ENCODE peak calls at places on chromosomes 13 and 19, in four cellular contexts. I is A549, N is HepG2, H is K562. R is an unnamed sample.

GRCh38 chr13:67740871-67741475 is 510.8 kb upstream of the PCDH9 start:
- DNase-seq in I (no peak), N (no peak), H (no peak), R (no peak)

GRCh38 chr13:64591981-64592380 is 2638.2 kb downstream of the PCDH9 start:
- DNase-seq in I (no peak), N (no peak), H (no peak), R (no peak)

GRCh38 chr13:110212529-110212928 is 94.4 kb downstream of the COL4A1 start:
- DNase-seq in I (no peak), N (no peak), H (no peak), R (no peak)

GRCh38 chr19:45901432-45901903 is 945 bp downstream of the MYPOP start:
- DNase-seq in I (no peak), N (no peak), H (no peak), R (no peak)

GRCh38 chr13:60583911-60584753 is 187.1 kb downstream of the TDRD3 start:
- DNase-seq in I (no peak), N (no peak), H (peak; percentile 14), R (no peak)

GRCh38 chr13:77000475-77000874 is 8.6 kb downstream of the CLN5 start:
- DNase-seq in I (no peak), N (no peak), H (no peak), R (no peak)

GRCh38 chr13:94967183-94968039 is 255.1 kb upstream of the SOX21 start:
- DNase-seq in I (peak; percentile 21), N (no peak), H (no peak), R (no peak)

GRCh38 chr13:114161644-114162532 is 17.2 kb upstream of the CFAP97D2 start:
- DNase-seq in I (no peak), N (peak; percentile 63), H (no peak), R (no peak)

GRCh38 chr13:58190578-58190977 is 559.0 kb downstream of the PCDH17 start:
- DNase-seq in I (no peak), N (no peak), H (no peak), R (no peak)

GRCh38 chr19:45446295-45446694 is 21.5 kb upstream of the FOSB start:
- DNase-seq in I (no peak), N (peak; percentile 63), H (no peak), R (no peak)

GRCh38 chr19:7822910-7823515 is 7.0 kb upstream of the EVI5L start:
- DNase-seq in I (no peak), N (no peak), H (no peak), R (no peak)

GRCh38 chr13:71785361-71785760 is 81.6 kb downstream of the DACH1 start:
- DNase-seq in I (no peak), N (no peak), H (no peak), R (no peak)

GRCh38 chr19:12847159-12848139 is 9.1 kb downstream of the MAST1 start:
- DNase-seq in I (peak; percentile 76), N (peak; percentile 53), H (peak; percentile 90), R (no peak)

GRCh38 chr13:108700421-108701170 is 71.2 kb downstream of the MYO16 start:
- DNase-seq in I (peak; percentile 4), N (no peak), H (no peak), R (no peak)

GRCh38 chr13:98174321-98174720 is 2.7 kb downstream of the RNF113B start:
- DNase-seq in I (no peak), N (no peak), H (no peak), R (no peak)

GRCh38 chr13:70585109-70585508 is 476.9 kb upstream of the KLHL1 start:
- DNase-seq in I (no peak), N (no peak), H (no peak), R (no peak)

GRCh38 chr13:57375876-57376275 is 208.9 kb downstream of the PRR20E start:
- DNase-seq in I (no peak), N (no peak), H (no peak), R (no peak)

GRCh38 chr13:80979035-80979641 is 638.2 kb upstream of the SPRY2 start:
- DNase-seq in I (peak; percentile 10), N (peak; percentile 57), H (peak; percentile 30), R (peak; percentile 11)

GRCh38 chr13:47798906-47799305 is 202.2 kb downstream of the SUCLA2 start:
- DNase-seq in I (no peak), N (peak; percentile 8), H (no peak), R (no peak)

GRCh38 chr19:47058621-47059020 is 10.2 kb upstream of the TMEM160 start:
- DNase-seq in I (no peak), N (peak; percentile 79), H (peak; percentile 38), R (no peak)

GRCh38 chr13:45162194-45162593 is 38.7 kb downstream of the KCTD4 start:
- DNase-seq in I (no peak), N (no peak), H (no peak), R (no peak)

GRCh38 chr19:16896913-16897571 is 8.2 kb downstream of the F2RL3 start:
- DNase-seq in I (peak; percentile 65), N (peak; percentile 74), H (peak; percentile 96), R (peak; percentile 60)

GRCh38 chr19:16898306-16899015 is 9.7 kb downstream of the F2RL3 start:
- DNase-seq in I (no peak), N (no peak), H (no peak), R (no peak)

GRCh38 chr19:16901491-16902175 is 12.8 kb downstream of the F2RL3 start:
- DNase-seq in I (no peak), N (no peak), H (peak; percentile 72), R (no peak)

GRCh38 chr19:16897572-16898056 is 8.8 kb downstream of the F2RL3 start:
- DNase-seq in I (no peak), N (no peak), H (no peak), R (no peak)

DNA sequence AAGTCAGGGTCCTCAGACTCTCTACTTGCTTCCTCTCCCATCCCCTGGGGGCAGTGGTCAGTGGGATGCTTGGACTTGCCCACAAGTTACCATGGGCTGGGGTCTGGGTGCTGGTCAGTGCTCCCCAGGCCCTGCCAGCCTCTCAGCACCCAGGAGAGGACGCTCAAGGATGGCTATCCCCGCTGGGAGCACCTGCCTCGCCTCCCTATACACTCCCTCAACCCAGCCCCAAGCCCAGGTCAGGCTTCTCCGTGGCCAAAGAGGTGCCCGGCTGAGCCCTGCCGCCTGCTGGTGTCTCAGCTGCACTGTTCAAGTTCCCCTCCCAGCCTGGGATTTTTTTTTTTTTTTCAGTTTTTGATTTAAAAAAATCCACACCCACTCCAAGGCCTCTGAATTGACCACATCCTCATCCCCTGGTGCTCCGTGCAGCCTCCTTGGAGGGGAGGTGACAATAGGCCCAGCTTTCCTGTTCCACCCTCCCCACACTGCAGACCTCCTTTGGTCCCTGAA is 10.8 kb downstream of the F2RL3 start:
- DNase-seq in I (peak; percentile 64), N (peak; percentile 22), H (peak; percentile 63), R (no peak)
- TF ChIP-seq CHD4 in I (no peak), N (no peak), H (no peak), R (no peak)

DNA sequence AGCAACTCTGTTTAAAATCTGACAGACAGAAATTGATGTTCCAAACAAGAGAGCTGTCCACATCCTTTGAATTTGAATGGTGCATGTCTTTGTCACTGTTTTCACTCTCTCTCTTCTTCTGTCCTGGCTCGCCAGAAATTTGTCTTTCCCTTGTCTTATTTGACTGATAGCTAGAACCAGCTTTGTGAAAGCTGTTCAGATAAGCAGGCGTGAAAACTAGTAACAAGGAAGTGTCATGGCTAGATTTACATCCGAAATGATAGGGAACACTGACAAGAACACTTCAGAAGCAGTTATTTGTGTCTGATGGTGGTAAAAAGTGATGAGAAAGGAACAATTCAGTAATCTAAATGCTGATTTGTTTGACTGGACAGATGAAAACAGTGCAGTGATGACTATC is 354.9 kb upstream of the SLITRK1 start:
- DNase-seq in I (no peak), N (no peak), H (no peak), R (no peak)
- TF ChIP-seq CHD4 in I (no peak), N (no peak), H (no peak), R (no peak)

GRCh38 chr19:14786421-14786851 is 8.1 kb upstream of the ADGRE2 start:
- DNase-seq in I (peak; percentile 25), N (no peak), H (peak; percentile 72), R (no peak)
- TF ChIP-seq CHD4 in I (no peak), N (no peak), H (no peak), R (no peak)

DNA sequence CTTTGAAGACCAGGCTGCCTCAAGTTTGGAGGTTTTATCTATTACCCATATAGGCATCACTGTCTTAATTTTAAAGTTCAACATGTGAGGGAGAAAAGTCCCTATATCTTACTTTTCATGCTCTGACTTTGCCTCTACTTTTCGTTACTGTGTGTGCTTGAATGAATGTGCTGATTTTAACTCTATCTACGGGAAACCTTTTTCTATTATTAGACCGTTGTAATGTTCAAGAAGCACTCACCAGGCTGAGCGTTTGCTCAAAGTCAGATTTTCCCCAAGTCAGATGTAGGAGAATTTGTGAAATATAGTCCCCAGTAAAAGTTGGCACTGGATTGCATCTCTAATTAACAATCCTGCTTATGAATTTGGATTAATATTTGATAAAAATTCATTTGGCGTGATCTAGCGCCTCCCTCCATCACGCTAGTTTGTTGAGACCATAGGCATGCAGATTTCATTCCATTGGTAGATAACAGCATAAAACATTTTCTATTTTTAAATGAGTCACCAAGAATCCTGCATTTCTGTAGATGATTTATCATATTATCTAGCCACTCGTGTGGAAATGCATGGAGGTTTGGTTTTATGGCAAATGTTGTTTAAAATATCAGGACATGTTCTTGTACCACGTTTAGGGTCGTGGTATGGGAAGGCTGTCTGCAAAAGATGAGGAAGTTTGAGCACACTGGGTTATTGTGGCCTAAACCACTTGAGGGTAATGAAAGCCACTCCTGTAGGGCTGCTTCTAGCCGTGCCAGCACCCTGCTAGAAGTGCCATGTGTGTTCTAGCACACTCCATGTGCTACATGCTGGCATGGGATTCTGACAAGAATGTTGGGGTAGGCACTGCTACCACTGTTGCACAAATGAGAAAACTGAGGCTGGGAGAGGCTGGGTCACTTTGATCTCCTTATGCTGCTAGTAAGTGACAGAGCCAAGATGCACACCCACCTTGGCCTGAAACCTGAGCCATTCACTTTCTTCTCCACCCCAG is 179.4 kb downstream of the FGF9 start:
- DNase-seq in I (no peak), N (no peak), H (no peak), R (no peak)
- TF ChIP-seq CHD4 in I (no peak), N (no peak), H (no peak), R (no peak)